ENCODE peak calls at places on chromosome 6, in six cellular contexts. U is endothelial cell of umbilical vein, D is A549, G is HepG2, C is WTC11, H is K562. K is an unnamed sample.

GRCh38 chr6:43828711-43829110 is 58.7 kb downstream of the VEGFA start:
- DNase-seq in H (peak), D (no peak), U (no peak), G (no peak), C (peak), K (no peak)

GRCh38 chr6:15132854-15133670 is 112.8 kb upstream of the JARID2 start:
- DNase-seq in G (peak), U (no peak), C (no peak), H (no peak), D (peak), K (no peak)

GRCh38 chr6:117545161-117545595 is 57.1 kb downstream of the GOPC start:
- DNase-seq in H (no peak), C (no peak), U (no peak), G (peak), D (no peak), K (no peak)

GRCh38 chr6:2376429-2377355 is 131.3 kb upstream of the GMDS start:
- DNase-seq in D (peak), H (no peak), G (no peak), U (no peak), C (no peak), K (no peak)

GRCh38 chr6:30763155-30763617 is 18.8 kb upstream of the IER3 start:
- DNase-seq in D (no peak), G (no peak), H (no peak), C (no peak), U (no peak), K (no peak)

GRCh38 chr6:36094786-36095496 is 35.4 kb upstream of the MAPK13 start:
- DNase-seq in G (peak), U (peak), H (peak), D (peak), C (peak), K (peak)

GRCh38 chr6:166633732-166634535 is 6.9 kb upstream of the RPS6KA2 start:
- DNase-seq in U (no peak), G (peak), H (peak), D (no peak), C (no peak), K (no peak)

GRCh38 chr6:38846844-38847243 is 131.7 kb downstream of the DNAH8 start:
- DNase-seq in G (no peak), H (no peak), C (no peak), D (no peak), U (no peak), K (no peak)

GRCh38 chr6:44494011-44494501 is 106.5 kb downstream of the CDC5L start:
- DNase-seq in U (peak), C (no peak), H (peak), G (peak), D (peak), K (no peak)

GRCh38 chr6:168606722-168607121 is 165.7 kb downstream of the SMOC2 start:
- DNase-seq in G (no peak), D (no peak), C (no peak), U (no peak), H (no peak), K (no peak)

GRCh38 chr6:146914563-146915483 is 289.4 kb upstream of the STXBP5 start:
- DNase-seq in U (peak), H (peak), C (no peak), G (no peak), D (peak), K (no peak)

GRCh38 chr6:37239950-37240713 is 17.4 kb upstream of the TBC1D22B start:
- DNase-seq in D (no peak), C (no peak), H (peak), G (peak), U (peak), K (no peak)

GRCh38 chr6:151998784-151999183 is 191.3 kb downstream of the ESR1 start:
- DNase-seq in U (no peak), H (no peak), G (no peak), C (no peak), D (no peak), K (no peak)

GRCh38 chr6:121436966-121437756 is 1.7 kb downstream of the GJA1 start:
- DNase-seq in G (no peak), C (peak), D (peak), U (peak), H (no peak), K (no peak)

GRCh38 chr6:168581236-168581635 is 140.3 kb downstream of the SMOC2 start:
- DNase-seq in C (no peak), D (no peak), U (no peak), G (no peak), H (no peak), K (peak)

GRCh38 chr6:49919261-49919660 is 44.7 kb downstream of the DEFB114 start:
- DNase-seq in H (no peak), C (no peak), D (no peak), U (no peak), G (no peak), K (no peak)

GRCh38 chr6:6925391-6926164 is 182.2 kb upstream of the RREB1 start:
- DNase-seq in U (no peak), G (no peak), C (no peak), H (no peak), D (no peak), K (no peak)

GRCh38 chr6:73983367-73983766 is 287.4 kb downstream of the CD109 start:
- DNase-seq in U (no peak), D (no peak), H (no peak), G (no peak), C (no peak), K (no peak)

GRCh38 chr6:107579413-107579812 is 89.5 kb downstream of the SOBP start:
- DNase-seq in C (no peak), H (no peak), U (no peak), G (no peak), D (no peak), K (no peak)

GRCh38 chr6:80460396-80460912 is 354.0 kb downstream of the BCKDHB start:
- DNase-seq in U (peak), H (no peak), C (no peak), D (no peak), G (no peak), K (no peak)

GRCh38 chr6:160274846-160275510 is 16.4 kb upstream of the SLC22A2 start:
- DNase-seq in C (no peak), D (no peak), H (no peak), U (no peak), G (no peak), K (no peak)

GRCh38 chr6:166490671-166491500 is 95.6 kb downstream of the RAMACL start:
- DNase-seq in H (no peak), U (peak), C (no peak), G (no peak), D (no peak), K (no peak)

GRCh38 chr6:137811121-137811911 is 55.7 kb upstream of the TNFAIP3 start:
- DNase-seq in U (peak), H (peak), C (no peak), G (peak), D (peak), K (no peak)

GRCh38 chr6:165653196-165653595 is 9.8 kb downstream of the PDE10A start:
- DNase-seq in C (no peak), U (peak), D (no peak), H (no peak), G (no peak), K (no peak)

GRCh38 chr6:77548190-77548589 is 84.9 kb upstream of the HTR1B start:
- DNase-seq in D (no peak), U (no peak), C (no peak), G (no peak), H (no peak), K (no peak)

GRCh38 chr6:169969372-169970099 is 218.1 kb downstream of the ERMARD start:
- DNase-seq in U (no peak), H (no peak), G (no peak), C (no peak), D (no peak), K (no peak)

GRCh38 chr6:169971171-169971861 is 219.9 kb downstream of the ERMARD start:
- DNase-seq in U (no peak), H (no peak), C (no peak), G (no peak), D (no peak), K (peak)

GRCh38 chr6:169968541-169969270 is 217.3 kb downstream of the ERMARD start:
- DNase-seq in C (no peak), G (no peak), D (no peak), H (no peak), U (no peak), K (no peak)

GRCh38 chr6:169971951-169972651 is 220.7 kb downstream of the ERMARD start:
- DNase-seq in H (no peak), D (no peak), C (no peak), U (no peak), G (no peak), K (peak)

GRCh38 chr6:169970306-169970988 is 219.0 kb downstream of the ERMARD start:
- DNase-seq in G (no peak), D (no peak), U (no peak), C (no peak), H (no peak), K (peak)
- TF ChIP-seq JUN in G (no peak), D (no peak), U (no peak), C (no peak), H (no peak), K (no peak)

GRCh38 chr6:170153436-170154319 is 137.2 kb downstream of the DLL1 start:
- DNase-seq in D (no peak), U (no peak), C (no peak), G (no peak), H (no peak), K (no peak)
- TF ChIP-seq JUN in D (no peak), U (no peak), C (no peak), G (no peak), H (no peak), K (no peak)

DNA sequence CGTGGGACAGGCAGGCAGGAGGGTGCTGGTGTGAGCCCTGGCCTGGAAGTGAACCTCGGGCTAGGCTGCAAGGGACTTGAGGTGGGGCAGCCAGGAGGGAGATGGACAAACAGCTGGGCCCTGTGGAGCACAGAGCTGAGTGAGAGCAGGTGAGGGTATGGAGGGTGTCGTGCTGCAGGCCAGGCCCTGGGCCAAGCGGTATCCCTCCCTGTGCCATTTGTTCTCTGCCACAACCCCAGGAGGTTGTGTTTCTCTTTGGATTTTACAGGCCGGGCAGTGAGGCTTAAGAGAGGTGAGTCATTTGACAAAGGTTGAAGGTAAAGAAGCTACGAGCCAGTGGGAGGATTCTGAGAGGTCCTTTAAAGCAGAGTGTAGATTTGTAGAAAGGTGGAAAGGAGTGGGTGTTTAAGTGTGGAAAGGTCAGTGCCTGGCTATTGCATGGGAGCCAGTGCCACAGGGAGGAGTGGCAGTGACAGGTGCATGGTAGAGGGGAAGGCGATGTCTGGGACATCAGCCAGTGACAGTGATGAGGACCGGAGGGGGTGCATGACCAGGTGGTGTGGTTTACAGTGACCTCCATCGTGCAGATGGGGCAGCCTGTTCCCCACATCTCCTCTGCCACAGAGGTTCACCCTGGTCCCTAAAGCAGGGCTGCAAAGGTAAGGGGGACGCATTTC is 39.8 kb downstream of the GMPR start:
- DNase-seq in C (no peak), G (no peak), U (no peak), D (no peak), H (no peak), K (no peak)
- TF ChIP-seq JUN in C (no peak), G (no peak), U (no peak), D (no peak), H (peak), K (no peak)

DNA sequence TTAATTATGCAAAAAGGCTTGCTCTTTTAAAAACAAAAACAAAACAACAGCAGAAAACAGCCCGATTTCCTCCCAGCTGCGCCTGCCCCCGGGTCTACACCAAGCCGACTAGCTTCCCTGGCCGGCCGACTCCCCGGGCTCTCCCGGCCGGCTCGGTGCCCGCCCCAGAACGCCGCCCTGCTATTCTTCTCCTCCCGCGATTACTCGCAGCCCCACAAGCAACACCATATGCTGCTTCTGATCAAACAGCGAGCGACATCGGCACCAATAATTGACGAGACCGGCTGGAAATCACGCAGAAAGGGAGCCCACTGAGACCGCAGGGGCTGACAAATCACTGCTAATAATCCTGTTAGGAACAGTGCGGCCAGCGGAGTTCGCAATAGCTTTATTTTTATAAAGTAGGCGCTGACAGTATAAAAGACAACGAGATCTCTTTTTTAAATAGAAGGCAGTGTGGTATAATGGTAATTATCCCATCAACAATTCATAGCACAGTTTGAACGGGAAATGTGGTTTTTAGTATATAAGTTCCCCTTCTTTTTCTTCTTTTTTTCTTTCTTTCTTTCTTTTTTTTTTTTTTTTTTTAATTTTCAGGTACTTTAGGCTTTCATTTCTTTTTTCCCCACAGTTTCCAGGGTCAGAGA is 3.3 kb downstream of the SIM1 start:
- DNase-seq in U (peak), G (no peak), C (peak), D (peak), H (no peak), K (no peak)
- TF ChIP-seq JUN in U (no peak), G (no peak), C (no peak), D (no peak), H (no peak), K (no peak)

DNA sequence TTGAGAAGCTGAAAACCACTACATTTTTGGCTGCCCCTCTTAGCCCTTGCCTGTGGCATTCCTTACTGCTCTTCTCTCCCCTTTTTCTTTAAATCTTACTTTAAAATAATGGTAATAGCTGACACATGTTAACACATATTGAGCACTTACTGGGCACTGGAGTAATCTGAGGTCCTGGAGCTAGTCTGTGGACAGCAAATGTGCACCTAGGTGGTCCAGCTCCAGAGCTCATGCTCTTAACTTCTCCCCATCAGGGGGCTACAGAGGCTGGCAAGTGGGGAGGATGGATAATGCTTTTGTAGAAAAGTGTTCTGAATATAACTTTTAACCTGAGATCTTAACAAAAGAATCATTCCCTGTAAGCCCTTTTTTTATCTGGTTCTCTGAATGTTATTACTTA is 74.8 kb downstream of the ADGRB3 start:
- DNase-seq in G (no peak), U (no peak), H (no peak), D (no peak), C (no peak), K (no peak)
- TF ChIP-seq JUN in G (no peak), U (no peak), H (no peak), D (no peak), C (no peak), K (no peak)

GRCh38 chr6:161630674-161631073 is 356.8 kb upstream of the AGPAT4 start:
- DNase-seq in C (no peak), H (no peak), G (no peak), D (no peak), U (no peak), K (no peak)
- TF ChIP-seq JUN in C (no peak), H (no peak), G (no peak), D (no peak), U (no peak), K (no peak)

GRCh38 chr6:132648356-132648755 is 10.6 kb downstream of the TAAR1 start:
- DNase-seq in C (no peak), D (no peak), H (no peak), G (no peak), U (peak), K (no peak)

GRCh38 chr6:132648828-132649227 is 10.2 kb downstream of the TAAR1 start:
- DNase-seq in U (peak), D (no peak), C (no peak), H (no peak), G (no peak), K (no peak)

GRCh38 chr6:132651062-132651461 is 7.9 kb downstream of the TAAR1 start:
- DNase-seq in H (no peak), G (no peak), U (no peak), C (no peak), D (no peak), K (no peak)

GRCh38 chr6:132650413-132650812 is 8.6 kb downstream of the TAAR1 start:
- DNase-seq in D (no peak), U (no peak), G (no peak), H (no peak), C (no peak), K (no peak)
- TF ChIP-seq JUN in D (no peak), U (no peak), G (no peak), H (no peak), C (no peak), K (no peak)

DNA sequence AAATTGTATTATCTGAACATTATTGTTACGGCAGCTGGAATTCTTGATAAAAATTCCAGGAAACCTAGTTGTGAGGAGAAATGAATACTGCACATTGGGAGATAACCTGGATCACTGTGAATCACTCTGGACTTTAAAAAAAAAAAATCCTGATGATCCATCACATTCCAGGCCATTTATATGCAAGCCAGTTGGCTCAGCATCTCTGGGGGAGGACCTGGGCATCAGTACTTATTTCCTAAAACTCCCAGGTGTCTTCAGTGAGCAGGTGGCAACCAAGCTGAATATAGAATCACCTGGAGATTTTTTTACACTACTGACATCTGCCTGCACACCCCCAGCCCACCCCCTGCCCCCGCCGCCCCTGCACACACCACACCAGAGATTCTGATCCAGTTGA is 39.1 kb upstream of the SIRT5 start:
- DNase-seq in U (no peak), D (no peak), C (no peak), H (no peak), G (no peak), K (no peak)
- TF ChIP-seq JUN in U (no peak), D (no peak), C (no peak), H (no peak), G (no peak), K (no peak)

GRCh38 chr6:113500221-113500620 is 356.9 kb upstream of the MARCKS start:
- DNase-seq in G (no peak), H (no peak), C (no peak), U (peak), D (no peak), K (no peak)

GRCh38 chr6:113493991-113494390 is 363.2 kb upstream of the MARCKS start:
- DNase-seq in G (no peak), H (no peak), D (no peak), C (no peak), U (no peak), K (no peak)

GRCh38 chr6:113496157-113496556 is 361.0 kb upstream of the MARCKS start:
- DNase-seq in U (peak), D (no peak), G (no peak), H (no peak), C (no peak), K (no peak)

GRCh38 chr6:113490356-113490755 is 366.8 kb upstream of the MARCKS start:
- DNase-seq in D (no peak), U (no peak), G (peak), H (no peak), C (no peak), K (no peak)

DNA sequence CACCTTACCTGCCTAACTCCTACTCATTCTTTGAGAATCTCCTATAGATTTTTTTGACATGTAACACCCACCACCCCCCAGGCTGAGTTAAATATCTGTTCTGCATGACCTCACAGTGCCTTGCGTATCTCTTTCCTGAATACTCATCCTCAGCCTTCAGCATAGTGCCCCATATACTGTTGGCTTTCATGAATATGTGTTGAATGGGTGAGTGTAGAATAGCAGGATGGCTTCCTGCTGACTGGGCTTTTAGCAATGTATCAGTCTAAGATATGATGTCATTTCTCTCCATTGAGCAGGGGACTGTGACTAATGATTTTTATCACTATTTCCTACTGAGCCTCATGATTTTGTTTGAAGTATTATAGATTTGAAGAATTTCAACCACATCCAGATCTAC is 361.6 kb upstream of the MARCKS start:
- DNase-seq in U (peak), D (no peak), G (no peak), C (no peak), H (no peak), K (no peak)
- TF ChIP-seq JUN in U (peak), D (no peak), G (no peak), C (no peak), H (no peak), K (no peak)

DNA sequence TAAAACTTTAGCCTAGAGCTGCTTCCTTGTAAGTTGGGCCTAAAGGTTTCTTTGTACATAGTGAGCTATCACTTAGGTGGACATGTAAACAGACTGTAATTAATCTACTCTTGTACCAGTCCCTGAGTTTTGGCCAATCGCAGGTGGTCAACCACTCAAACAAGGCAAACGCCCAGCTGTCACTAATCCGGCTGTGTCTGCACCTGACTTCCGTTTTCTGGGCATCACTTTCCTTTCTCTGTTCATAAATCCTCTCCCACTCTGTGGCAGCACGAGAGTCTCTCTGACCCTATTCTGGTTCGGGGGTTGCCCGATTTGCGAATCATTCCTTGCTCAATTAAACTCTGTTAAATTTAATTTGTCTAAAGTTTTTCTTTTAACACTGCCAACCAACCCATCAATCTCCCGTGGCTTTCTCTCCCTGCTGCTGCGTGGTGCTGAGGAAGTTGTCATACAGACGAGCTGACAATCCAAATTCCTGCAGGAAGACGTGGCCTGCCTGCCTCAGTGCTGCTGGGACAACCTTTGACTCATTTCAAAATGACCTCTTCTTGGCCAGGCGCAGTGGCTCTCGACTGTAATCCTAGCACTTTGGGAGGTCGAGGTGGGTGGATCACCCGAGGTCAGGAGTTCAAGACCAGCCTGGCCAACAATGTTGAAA is 206.3 kb downstream of the QKI start:
- DNase-seq in C (no peak), D (no peak), G (no peak), U (no peak), H (no peak), K (no peak)
- TF ChIP-seq JUN in C (no peak), D (no peak), G (no peak), U (no peak), H (no peak), K (no peak)